ENCODE peak calls at places on chromosomes 11 and 22, in eight cellular contexts. G is AG09309, B is fibroblast of the aortic adventitia, Y is COR-L47, F is ELR, K is dorsolateral prefrontal cortex, Z is hepatic stellate cell, T is H4. D is an unnamed sample.

GRCh38 chr11:90556026-90556425 is 333.2 kb upstream of the CHORDC1 start:
- DNase-seq in G (no peak), B (no peak), Y (no peak), F (no peak), K (no peak), Z (no peak), T (no peak), D (no peak)

GRCh38 chr11:110147965-110148709 is 54.9 kb downstream of the ZC3H12C start:
- DNase-seq in G (peak; percentile 57), B (peak; percentile 97), Y (no peak), F (peak; percentile 86), K (no peak), Z (peak; percentile 58), T (peak; percentile 23), D (no peak)

GRCh38 chr11:67301951-67302516 is 1.3 kb upstream of the SSH3 start:
- DNase-seq in G (no peak), B (no peak), Y (peak; percentile 47), F (peak; percentile 34), K (peak; percentile 58), Z (no peak), T (peak; percentile 36), D (peak; percentile 81)

GRCh38 chr22:40703731-40704130 is 24.4 kb downstream of the MCHR1 start:
- DNase-seq in G (no peak), B (no peak), Y (peak; percentile 20), F (no peak), K (no peak), Z (no peak), T (no peak), D (no peak)

GRCh38 chr11:64207247-64208085 is 945 bp downstream of the FERMT3 start:
- DNase-seq in G (no peak), B (peak; percentile 74), Y (no peak), F (peak; percentile 83), K (peak; percentile 50), Z (peak; percentile 93), T (no peak), D (peak; percentile 96)

GRCh38 chr22:49953680-49954344 is 6.8 kb upstream of the PIM3 start:
- DNase-seq in G (no peak), B (no peak), Y (no peak), F (no peak), K (no peak), Z (no peak), T (no peak), D (no peak)

GRCh38 chr11:58675344-58676155 is 53.1 kb downstream of the CNTF start:
- DNase-seq in G (peak; percentile 11), B (peak; percentile 73), Y (peak; percentile 40), F (peak; percentile 67), K (peak; percentile 81), Z (peak; percentile 68), T (peak; percentile 51), D (peak; percentile 90)

GRCh38 chr11:132848336-132848735 is 684.0 kb downstream of the OPCML start:
- DNase-seq in G (peak; percentile 47), B (no peak), Y (no peak), F (no peak), K (no peak), Z (no peak), T (no peak), D (no peak)

GRCh38 chr11:111524056-111524455 is 9.5 kb downstream of the HOATZ start:
- DNase-seq in G (no peak), B (no peak), Y (no peak), F (no peak), K (no peak), Z (no peak), T (no peak), D (no peak)

GRCh38 chr11:126585388-126586302 is 230.2 kb downstream of the ST3GAL4 start:
- DNase-seq in G (peak; percentile 75), B (peak; percentile 94), Y (peak; percentile 87), F (peak; percentile 96), K (no peak), Z (peak; percentile 96), T (peak; percentile 80), D (peak; percentile 68)

GRCh38 chr22:40687706-40688105 is 8.4 kb downstream of the MCHR1 start:
- DNase-seq in G (no peak), B (no peak), Y (no peak), F (no peak), K (no peak), Z (no peak), T (no peak), D (no peak)

GRCh38 chr11:65182258-65183170 is 786 bp downstream of the CAPN1 start:
- DNase-seq in G (no peak), B (peak; percentile 21), Y (peak; percentile 22), F (peak; percentile 56), K (no peak), Z (peak; percentile 50), T (no peak), D (peak; percentile 82)

GRCh38 chr11:6612816-6613136 is 760 bp upstream of the TAF10 start:
- DNase-seq in G (no peak), B (no peak), Y (peak; percentile 48), F (no peak), K (no peak), Z (no peak), T (no peak), D (peak; percentile 76)

GRCh38 chr11:70545626-70545945 is 147.3 kb downstream of the CTTN start:
- DNase-seq in G (no peak), B (no peak), Y (no peak), F (no peak), K (no peak), Z (no peak), T (no peak), D (peak; percentile 49)

GRCh38 chr11:95282337-95282751 is 51.3 kb upstream of the SESN3 start:
- DNase-seq in G (no peak), B (peak; percentile 72), Y (no peak), F (no peak), K (no peak), Z (no peak), T (no peak), D (no peak)

GRCh38 chr11:73204711-73205121 is 13.4 kb upstream of the P2RY2 start:
- DNase-seq in G (no peak), B (no peak), Y (no peak), F (no peak), K (peak; percentile 50), Z (no peak), T (no peak), D (peak; percentile 87)

GRCh38 chr11:110989734-110990133 is 255.8 kb upstream of the POU2AF2 start:
- DNase-seq in G (peak; percentile 82), B (peak; percentile 97), Y (no peak), F (no peak), K (no peak), Z (no peak), T (no peak), D (no peak)

GRCh38 chr22:42283288-42284229 is 13.1 kb upstream of the TCF20 start:
- DNase-seq in G (no peak), B (no peak), Y (no peak), F (no peak), K (no peak), Z (no peak), T (no peak), D (peak; percentile 70)

GRCh38 chr11:114159802-114160588 is 100.5 kb downstream of the ZBTB16 start:
- DNase-seq in G (peak; percentile 81), B (peak; percentile 97), Y (peak; percentile 98), F (peak; percentile 78), K (peak; percentile 93), Z (peak; percentile 77), T (peak; percentile 94), D (peak; percentile 99)

GRCh38 chr22:43923631-43924548 is at the start of gene PNPLA3:
- DNase-seq in G (no peak), B (peak; percentile 75), Y (peak; percentile 88), F (peak; percentile 88), K (peak; percentile 92), Z (peak; percentile 93), T (peak; percentile 85), D (peak; percentile 89)

GRCh38 chr22:35802885-35803284 is 85.2 kb downstream of the APOL5 start:
- DNase-seq in G (no peak), B (no peak), Y (no peak), F (no peak), K (no peak), Z (no peak), T (no peak), D (no peak)

GRCh38 chr11:64121637-64122410 is 44.1 kb downstream of the MACROD1 start:
- DNase-seq in G (peak; percentile 64), B (peak; percentile 64), Y (no peak), F (peak; percentile 94), K (no peak), Z (peak; percentile 97), T (peak; percentile 61), D (no peak)

GRCh38 chr11:116782728-116783127 is 5.1 kb downstream of the ZPR1 start:
- DNase-seq in G (peak; percentile 38), B (peak; percentile 38), Y (no peak), F (peak; percentile 70), K (no peak), Z (no peak), T (no peak), D (no peak)

GRCh38 chr22:35308480-35308945 is 8.8 kb downstream of the TOM1 start:
- DNase-seq in G (no peak), B (no peak), Y (no peak), F (no peak), K (no peak), Z (no peak), T (no peak), D (no peak)

GRCh38 chr11:64770120-64770519 is 8.2 kb downstream of the SF1 start:
- DNase-seq in G (no peak), B (no peak), Y (no peak), F (no peak), K (peak; percentile 10), Z (no peak), T (no peak), D (peak; percentile 49)

GRCh38 chr22:46081036-46081830 is 69.1 kb upstream of the PPARA start:
- DNase-seq in G (no peak), B (peak; percentile 43), Y (no peak), F (peak; percentile 51), K (peak; percentile 67), Z (no peak), T (no peak), D (peak; percentile 70)

GRCh38 chr11:27013741-27014415 is 20.0 kb downstream of the FIBIN start:
- DNase-seq in G (peak; percentile 45), B (peak; percentile 63), Y (no peak), F (no peak), K (no peak), Z (no peak), T (no peak), D (no peak)

GRCh38 chr11:120096756-120097191 is 41.1 kb downstream of the TRIM29 start:
- DNase-seq in G (no peak), B (no peak), Y (no peak), F (no peak), K (no peak), Z (no peak), T (no peak), D (no peak)

GRCh38 chr11:73107597-73107996 is 34.5 kb downstream of the FCHSD2 start:
- DNase-seq in G (no peak), B (no peak), Y (no peak), F (no peak), K (no peak), Z (no peak), T (no peak), D (no peak)

GRCh38 chr11:84607975-84608787 is 1019.0 kb downstream of the DLG2 start:
- DNase-seq in G (no peak), B (no peak), Y (no peak), F (no peak), K (no peak), Z (no peak), T (no peak), D (no peak)

GRCh38 chr11:67114275-67114896 is 4.7 kb upstream of the KDM2A start:
- DNase-seq in G (no peak), B (no peak), Y (no peak), F (no peak), K (no peak), Z (no peak), T (no peak), D (no peak)

GRCh38 chr11:11998091-11998781 is 10.2 kb downstream of the DKK3 start:
- DNase-seq in G (peak; percentile 57), B (peak; percentile 86), Y (no peak), F (peak; percentile 97), K (no peak), Z (peak; percentile 86), T (peak; percentile 81), D (no peak)

GRCh38 chr11:61026121-61027031 is 54.9 kb downstream of the CD6 start:
- DNase-seq in G (no peak), B (no peak), Y (no peak), F (no peak), K (no peak), Z (no peak), T (no peak), D (no peak)

GRCh38 chr11:37946155-37946766 is 1348.2 kb upstream of the RAG2 start:
- DNase-seq in G (no peak), B (peak; percentile 41), Y (peak; percentile 19), F (peak; percentile 40), K (no peak), Z (no peak), T (peak; percentile 63), D (no peak)